ENCODE peak calls at places on chromosomes 7 and 10, in nine cellular contexts. B, X, A, K, T, O, R, C and I are unnamed samples.

GRCh38 chr10:126016884-126017283 is 120.5 kb downstream of the FANK1 start:
- DNase-seq in B (no peak), X (no peak), A (no peak), K (no peak), T (no peak), O (no peak), R (no peak), C (no peak), I (no peak)

GRCh38 chr7:20320322-20320721 is 10.4 kb upstream of the ITGB8 start:
- DNase-seq in B (no peak), X (no peak), A (no peak), K (no peak), T (no peak), O (no peak), R (no peak), C (no peak), I (no peak)

GRCh38 chr7:77199008-77199966 is at the start of gene FGL2:
- DNase-seq in B (peak; percentile 74), X (no peak), A (peak; percentile 30), K (no peak), T (peak; percentile 90), O (no peak), R (no peak), C (peak; percentile 36), I (peak; percentile 57)

GRCh38 chr7:95549818-95550529 is 46.3 kb downstream of the PDK4 start:
- DNase-seq in B (no peak), X (peak; percentile 45), A (no peak), K (peak; percentile 83), T (peak; percentile 92), O (peak; percentile 99), R (no peak), C (no peak), I (no peak)

GRCh38 chr7:107638594-107638993 is 22.0 kb upstream of the SLC26A4 start:
- DNase-seq in B (no peak), X (no peak), A (no peak), K (no peak), T (no peak), O (no peak), R (no peak), C (no peak), I (no peak)

GRCh38 chr7:11458736-11459483 is 373.1 kb downstream of the THSD7A start:
- DNase-seq in B (no peak), X (no peak), A (no peak), K (peak; percentile 56), T (no peak), O (peak; percentile 87), R (no peak), C (no peak), I (no peak)

GRCh38 chr10:14414901-14415300 is 84.2 kb upstream of the FRMD4A start:
- DNase-seq in B (no peak), X (no peak), A (no peak), K (no peak), T (no peak), O (peak; percentile 6), R (no peak), C (no peak), I (no peak)

GRCh38 chr7:112266595-112267270 is 60.2 kb downstream of the ZNF277 start:
- DNase-seq in B (no peak), X (no peak), A (no peak), K (no peak), T (no peak), O (peak; percentile 63), R (no peak), C (no peak), I (no peak)

GRCh38 chr10:123648595-123648994 is 17.6 kb upstream of the GPR26 start:
- DNase-seq in B (no peak), X (no peak), A (no peak), K (no peak), T (no peak), O (no peak), R (no peak), C (no peak), I (no peak)

GRCh38 chr7:86598311-86598710 is 45.4 kb upstream of the GRM3 start:
- DNase-seq in B (peak; percentile 64), X (no peak), A (no peak), K (no peak), T (no peak), O (peak; percentile 22), R (no peak), C (peak; percentile 13), I (no peak)

GRCh38 chr10:102642553-102643345 is 1.5 kb upstream of the TRIM8 start:
- DNase-seq in B (peak; percentile 76), X (no peak), A (peak; percentile 60), K (peak; percentile 57), T (no peak), O (peak; percentile 54), R (no peak), C (peak; percentile 74), I (peak; percentile 48)

GRCh38 chr7:74501298-74501697 is 47.6 kb downstream of the GTF2IRD1 start:
- DNase-seq in B (no peak), X (no peak), A (no peak), K (no peak), T (no peak), O (peak; percentile 69), R (no peak), C (peak; percentile 64), I (no peak)

GRCh38 chr10:85599081-85599480 is 767.5 kb downstream of the GRID1 start:
- DNase-seq in B (no peak), X (no peak), A (no peak), K (no peak), T (no peak), O (no peak), R (no peak), C (no peak), I (no peak)

GRCh38 chr7:66529889-66530615 is 98.6 kb upstream of the KCTD7 start:
- DNase-seq in B (peak; percentile 36), X (no peak), A (no peak), K (no peak), T (no peak), O (no peak), R (no peak), C (no peak), I (peak; percentile 11)